ENCODE peak calls at places on chromosomes 3 and 15, in ten cellular contexts. Z is heart left ventricle, R is left ventricle myocardium inferior, S is testis, T is RWPE1, W is PC-9, L is MM.1S, U is OCI-LY7, O is pancreas, K is WERI-Rb-1. A is an unnamed sample.
A peak's percentile ranks its signal among the peaks of the same experiment; 100 is the strongest.

GRCh38 chr3:38115645-38116427 is 21.1 kb downstream of the ACAA1 start:
- DNase-seq in Z (no peak), R (no peak), S (no peak), T (no peak), W (no peak), L (no peak), U (no peak), O (peak; percentile 8), K (no peak), A (no peak)

GRCh38 chr15:76860201-76860600 is 44.9 kb downstream of the SCAPER start:
- DNase-seq in Z (no peak), R (no peak), S (no peak), T (no peak), W (no peak), L (no peak), U (no peak), O (no peak), K (no peak), A (no peak)

GRCh38 chr3:2643606-2644005 is 466.6 kb downstream of the IL5RA start:
- DNase-seq in Z (no peak), R (no peak), S (no peak), T (no peak), W (no peak), L (no peak), U (no peak), O (no peak), K (no peak), A (no peak)

GRCh38 chr15:38768970-38769369 is 204.4 kb upstream of the RASGRP1 start:
- DNase-seq in Z (no peak), R (no peak), S (peak; percentile 32), T (no peak), W (no peak), L (no peak), U (no peak), O (peak; percentile 13), K (peak; percentile 9), A (no peak)

GRCh38 chr3:122332551-122332950 is 7.5 kb downstream of the CSTA start:
- DNase-seq in Z (no peak), R (no peak), S (no peak), T (no peak), W (no peak), L (no peak), U (no peak), O (no peak), K (no peak), A (no peak)

GRCh38 chr3:105351821-105352220 is 14.9 kb upstream of the ALCAM start:
- DNase-seq in Z (no peak), R (no peak), S (no peak), T (peak; percentile 56), W (peak; percentile 76), L (no peak), U (no peak), O (no peak), K (no peak), A (no peak)

GRCh38 chr15:87609474-87609873 is 647.1 kb downstream of the NTRK3 start:
- DNase-seq in Z (no peak), R (no peak), S (no peak), T (peak; percentile 67), W (no peak), L (no peak), U (no peak), O (no peak), K (no peak), A (no peak)

GRCh38 chr3:143808999-143809700 is 39.1 kb downstream of the SLC9A9 start:
- DNase-seq in Z (no peak), R (no peak), S (no peak), T (no peak), W (no peak), L (no peak), U (no peak), O (no peak), K (no peak), A (no peak)

GRCh38 chr15:51751687-51752683 is 588 bp downstream of the TMOD2 start:
- DNase-seq in Z (peak; percentile 35), R (peak; percentile 31), S (peak; percentile 50), T (peak; percentile 43), W (no peak), L (peak; percentile 29), U (no peak), O (peak; percentile 29), K (peak; percentile 48), A (peak; percentile 41)

GRCh38 chr15:29183071-29183831 is 86.4 kb downstream of the NSMCE3 start:
- DNase-seq in Z (no peak), R (no peak), S (no peak), T (no peak), W (no peak), L (no peak), U (no peak), O (no peak), K (no peak), A (no peak)

GRCh38 chr3:126996905-126997304 is 14.0 kb downstream of the PLXNA1 start:
- DNase-seq in Z (no peak), R (no peak), S (no peak), T (no peak), W (no peak), L (no peak), U (no peak), O (no peak), K (no peak), A (no peak)

GRCh38 chr15:96187916-96188315 is 142.6 kb upstream of the NR2F2 start:
- DNase-seq in Z (no peak), R (no peak), S (no peak), T (no peak), W (no peak), L (no peak), U (no peak), O (no peak), K (no peak), A (no peak)
- H3K27ac ChIP-seq in Z (no peak overlapping the region), R (no peak overlapping the region), S (no peak overlapping the region), T (no peak overlapping the region), W (no peak overlapping the region), L (no peak overlapping the region), U (no peak overlapping the region), O (no peak overlapping the region), K (no peak overlapping the region), A (no peak overlapping the region)

DNA sequence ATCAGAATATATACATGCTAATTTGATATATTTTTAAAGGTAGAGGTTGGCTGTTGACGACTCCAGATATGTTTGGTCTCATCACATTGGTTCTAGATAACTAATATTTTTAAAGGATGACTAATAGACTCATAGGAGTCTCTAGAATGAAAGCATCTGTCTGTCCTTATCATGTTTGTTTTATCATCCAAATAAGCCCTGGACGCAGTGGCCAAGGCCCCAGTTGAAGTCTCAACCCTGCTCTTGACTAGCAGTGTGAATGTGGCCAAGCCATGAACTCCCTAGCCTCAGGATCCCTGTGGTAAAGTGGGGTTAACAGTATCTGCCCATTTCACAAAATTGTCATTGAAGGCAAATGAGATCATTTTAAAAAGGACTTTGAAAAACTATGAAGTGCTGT is 53.6 kb downstream of the ABHD2 start:
- DNase-seq in Z (no peak), R (no peak), S (no peak), T (no peak), W (no peak), L (no peak), U (no peak), O (no peak), K (no peak), A (no peak)
- H3K27ac ChIP-seq in Z (peak overlapping the region; percentile 83), R (peak overlapping the region; percentile 86), S (no peak overlapping the region), T (no peak overlapping the region), W (no peak overlapping the region), L (no peak overlapping the region), U (no peak overlapping the region), O (no peak overlapping the region), K (no peak overlapping the region), A (peak overlapping the region; percentile 77)

GRCh38 chr3:46934067-46934466 is 42.5 kb downstream of the CCDC12 start:
- DNase-seq in Z (no peak), R (no peak), S (no peak), T (no peak), W (no peak), L (no peak), U (no peak), O (no peak), K (no peak), A (no peak)
- H3K27ac ChIP-seq in Z (peak overlapping the region; percentile 90), R (peak overlapping the region; percentile 90), S (peak overlapping the region; percentile 51), T (peak overlapping the region; percentile 92), W (peak overlapping the region; percentile 12), L (no peak overlapping the region), U (peak overlapping the region; percentile 38), O (peak overlapping the region; percentile 72), K (no peak overlapping the region), A (peak overlapping the region; percentile 90)

GRCh38 chr3:69088033-69088432 is 3.3 kb downstream of the ARL6IP5 start:
- DNase-seq in Z (no peak), R (no peak), S (no peak), T (peak; percentile 8), W (peak; percentile 40), L (peak; percentile 41), U (no peak), O (no peak), K (no peak), A (no peak)
- H3K27ac ChIP-seq in Z (peak overlapping the region; percentile 99), R (peak overlapping the region; percentile 96), S (no peak overlapping the region), T (no peak overlapping the region), W (peak overlapping the region; percentile 94), L (peak overlapping the region; percentile 91), U (no peak overlapping the region), O (no peak overlapping the region), K (no peak overlapping the region), A (peak overlapping the region; percentile 96)

DNA sequence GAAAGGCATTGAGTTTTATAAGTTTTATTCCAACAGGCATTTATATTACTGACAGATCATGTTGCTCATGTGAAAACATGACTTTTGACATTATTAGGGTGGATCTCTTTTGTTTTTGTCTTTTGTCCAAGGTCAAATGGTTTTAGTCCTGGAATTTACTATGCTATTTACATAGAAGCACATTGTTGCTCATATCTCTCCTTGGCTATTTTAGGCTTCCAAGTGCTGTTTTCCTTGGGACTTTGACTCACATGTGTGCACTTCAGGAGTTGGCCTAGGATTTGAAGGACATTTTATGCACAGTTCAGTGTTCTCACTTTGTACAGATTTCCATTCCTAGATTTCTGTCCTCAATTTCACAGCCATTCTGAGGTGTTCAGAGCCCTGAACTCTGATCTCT is 225.7 kb downstream of the PYDC2 start:
- DNase-seq in Z (no peak), R (no peak), S (no peak), T (no peak), W (no peak), L (no peak), U (no peak), O (no peak), K (no peak), A (no peak)
- H3K27ac ChIP-seq in Z (no peak overlapping the region), R (no peak overlapping the region), S (no peak overlapping the region), T (no peak overlapping the region), W (no peak overlapping the region), L (no peak overlapping the region), U (no peak overlapping the region), O (no peak overlapping the region), K (no peak overlapping the region), A (no peak overlapping the region)

DNA sequence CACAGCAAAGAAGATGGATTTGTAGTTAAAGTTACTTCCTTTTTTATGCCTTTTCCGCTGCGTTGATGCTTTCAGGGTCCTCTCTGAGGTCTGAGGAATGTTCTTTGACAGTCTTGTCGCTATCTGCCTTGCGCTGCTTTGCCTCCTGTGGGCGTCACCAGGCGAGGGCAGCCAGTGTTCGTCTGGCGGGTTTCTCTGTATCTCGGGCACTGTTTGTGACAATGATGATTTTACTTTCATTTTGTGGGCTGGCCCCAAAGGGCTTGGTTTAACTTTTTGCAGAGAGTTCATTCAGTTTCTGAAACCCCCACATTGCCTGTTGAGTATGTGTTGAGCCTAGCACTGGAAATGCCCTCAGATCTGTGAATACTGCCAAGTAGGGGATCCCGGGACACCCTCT is 24.6 kb upstream of the SACM1L start:
- DNase-seq in Z (no peak), R (no peak), S (peak; percentile 69), T (no peak), W (no peak), L (peak; percentile 93), U (peak; percentile 55), O (peak; percentile 9), K (no peak), A (no peak)
- H3K27ac ChIP-seq in Z (peak overlapping the region; percentile 70), R (peak overlapping the region; percentile 55), S (no peak overlapping the region), T (peak overlapping the region; percentile 50), W (no peak overlapping the region), L (peak overlapping the region; percentile 63), U (no peak overlapping the region), O (no peak overlapping the region), K (no peak overlapping the region), A (peak overlapping the region; percentile 25)

GRCh38 chr15:88621789-88622604 is 857 bp downstream of the AEN start:
- DNase-seq in Z (no peak), R (no peak), S (no peak), T (no peak), W (no peak), L (peak; percentile 80), U (peak; percentile 65), O (peak; percentile 31), K (no peak), A (no peak)
- H3K27ac ChIP-seq in Z (peak overlapping the region; percentile 93), R (peak overlapping the region; percentile 92), S (peak overlapping the region; percentile 81), T (peak overlapping the region; percentile 88), W (peak overlapping the region; percentile 44), L (peak overlapping the region; percentile 73), U (peak overlapping the region; percentile 73), O (peak overlapping the region; percentile 43), K (peak overlapping the region; percentile 99), A (peak overlapping the region; percentile 93)